ENCODE peak calls at places on chromosomes 16 and 17, in four cellular contexts. One of them, this sample, is unnamed.
A peak's percentile ranks its signal among the peaks of the same experiment; 100 is the strongest.

GRCh38 chr17:74770498-74771318 is 5.4 kb downstream of the NAT9 start:
- DNase-seq in HCT116: peak; percentile 41
- DNase-seq in HepG2: peak; percentile 81
- DNase-seq in SK-N-SH: peak; percentile 91
- DNase-seq in this sample: peak; percentile 70

GRCh38 chr17:58643147-58643546 is 48.7 kb downstream of the TEX14 start:
- DNase-seq in HCT116: no peak
- DNase-seq in HepG2: no peak
- DNase-seq in SK-N-SH: no peak
- DNase-seq in this sample: no peak

GRCh38 chr16:55700067-55700466 is 44.3 kb downstream of the SLC6A2 start:
- DNase-seq in HCT116: no peak
- DNase-seq in HepG2: no peak
- DNase-seq in SK-N-SH: no peak
- DNase-seq in this sample: no peak

GRCh38 chr16:75452464-75453190 is 11.9 kb downstream of the TMEM170A start:
- DNase-seq in HCT116: no peak
- DNase-seq in HepG2: peak; percentile 47
- DNase-seq in SK-N-SH: peak; percentile 53
- DNase-seq in this sample: no peak

GRCh38 chr17:29063992-29064391 is 21.1 kb downstream of the PIPOX start:
- DNase-seq in HCT116: no peak
- DNase-seq in HepG2: no peak
- DNase-seq in SK-N-SH: no peak
- DNase-seq in this sample: no peak

GRCh38 chr17:50630524-50631194 is 4.0 kb upstream of the ABCC3 start:
- DNase-seq in HCT116: peak; percentile 59
- DNase-seq in HepG2: peak; percentile 52
- DNase-seq in SK-N-SH: peak; percentile 89
- DNase-seq in this sample: peak; percentile 44

GRCh38 chr16:57609541-57610401 is 18.7 kb upstream of the ADGRG1 start:
- DNase-seq in HCT116: no peak
- DNase-seq in HepG2: no peak
- DNase-seq in SK-N-SH: peak; percentile 30
- DNase-seq in this sample: no peak

GRCh38 chr17:8151120-8151640 is 1.0 kb downstream of the PER1 start:
- DNase-seq in HCT116: no peak
- DNase-seq in HepG2: no peak
- DNase-seq in SK-N-SH: peak; percentile 93
- DNase-seq in this sample: peak; percentile 74

GRCh38 chr17:61324540-61324868 is 75.1 kb upstream of the TBX2 start:
- DNase-seq in HCT116: no peak
- DNase-seq in HepG2: peak; percentile 49
- DNase-seq in SK-N-SH: no peak
- DNase-seq in this sample: no peak

GRCh38 chr17:79785900-79786810 is 8.2 kb downstream of the CBX2 start:
- DNase-seq in HCT116: no peak
- DNase-seq in HepG2: no peak
- DNase-seq in SK-N-SH: no peak
- DNase-seq in this sample: no peak

GRCh38 chr16:11586375-11586855 is 304 bp downstream of the LITAF start:
- DNase-seq in HCT116: no peak
- DNase-seq in HepG2: no peak
- DNase-seq in SK-N-SH: no peak
- DNase-seq in this sample: no peak

GRCh38 chr17:9024497-9024896 is 3.2 kb downstream of the NTN1 start:
- DNase-seq in HCT116: no peak
- DNase-seq in HepG2: no peak
- DNase-seq in SK-N-SH: no peak
- DNase-seq in this sample: no peak

GRCh38 chr16:12764813-12765212 is 38.9 kb downstream of the CPPED1 start:
- DNase-seq in HCT116: no peak
- DNase-seq in HepG2: no peak
- DNase-seq in SK-N-SH: no peak
- DNase-seq in this sample: no peak

GRCh38 chr16:56450275-56450889 is 750 bp downstream of the NUDT21 start:
- DNase-seq in HCT116: no peak
- DNase-seq in HepG2: no peak
- DNase-seq in SK-N-SH: peak; percentile 32
- DNase-seq in this sample: peak; percentile 28

GRCh38 chr16:83771306-83771942 is 36.4 kb upstream of the HSBP1 start:
- DNase-seq in HCT116: no peak
- DNase-seq in HepG2: no peak
- DNase-seq in SK-N-SH: no peak
- DNase-seq in this sample: no peak

GRCh38 chr16:67372664-67373063 is 20.6 kb downstream of the TPPP3 start:
- DNase-seq in HCT116: peak; percentile 12
- DNase-seq in HepG2: no peak
- DNase-seq in SK-N-SH: peak; percentile 57
- DNase-seq in this sample: no peak

GRCh38 chr16:83969771-83970429 is 1.9 kb downstream of the NECAB2 start:
- DNase-seq in HCT116: no peak
- DNase-seq in HepG2: no peak
- DNase-seq in SK-N-SH: no peak
- DNase-seq in this sample: no peak

GRCh38 chr17:78722101-78722761 is 59.8 kb downstream of the CYTH1 start:
- DNase-seq in HCT116: no peak
- DNase-seq in HepG2: no peak
- DNase-seq in SK-N-SH: peak; percentile 68
- DNase-seq in this sample: no peak

GRCh38 chr17:27538156-27538955 is 82.1 kb downstream of the KSR1 start:
- DNase-seq in HCT116: no peak
- DNase-seq in HepG2: no peak
- DNase-seq in SK-N-SH: no peak
- DNase-seq in this sample: no peak

GRCh38 chr16:56628486-56629035 is 3.0 kb downstream of the MT1E start:
- DNase-seq in HCT116: no peak
- DNase-seq in HepG2: peak; percentile 26
- DNase-seq in SK-N-SH: no peak
- DNase-seq in this sample: no peak

GRCh38 chr17:66506641-66507040 is 204.2 kb downstream of the PRKCA start:
- DNase-seq in HCT116: no peak
- DNase-seq in HepG2: no peak
- DNase-seq in SK-N-SH: no peak
- DNase-seq in this sample: no peak

GRCh38 chr16:15523092-15523541 is 88.7 kb downstream of the BMERB1 start:
- DNase-seq in HCT116: peak; percentile 45
- DNase-seq in HepG2: peak; percentile 58
- DNase-seq in SK-N-SH: no peak
- DNase-seq in this sample: no peak

GRCh38 chr16:53154513-53154912 is 99.7 kb downstream of the CHD9 start:
- DNase-seq in HCT116: no peak
- DNase-seq in HepG2: no peak
- DNase-seq in SK-N-SH: peak; percentile 5
- DNase-seq in this sample: no peak

GRCh38 chr17:694239-694638 is 20.4 kb downstream of the VPS53 start:
- DNase-seq in HCT116: no peak
- DNase-seq in HepG2: no peak
- DNase-seq in SK-N-SH: no peak
- DNase-seq in this sample: no peak

GRCh38 chr16:55333690-55334089 is 9.7 kb downstream of the IRX6 start:
- DNase-seq in HCT116: no peak
- DNase-seq in HepG2: no peak
- DNase-seq in SK-N-SH: no peak
- DNase-seq in this sample: no peak

GRCh38 chr17:81417049-81417878 is 22.0 kb downstream of the BAHCC1 start:
- DNase-seq in HCT116: no peak
- DNase-seq in HepG2: no peak
- DNase-seq in SK-N-SH: no peak
- DNase-seq in this sample: no peak

GRCh38 chr16:7492122-7492521 is 159.5 kb downstream of the RBFOX1 start:
- DNase-seq in HCT116: no peak
- DNase-seq in HepG2: no peak
- DNase-seq in SK-N-SH: no peak
- DNase-seq in this sample: no peak

GRCh38 chr16:11977206-11978041 is 890 bp downstream of the SNX29 start:
- DNase-seq in HCT116: peak; percentile 15
- DNase-seq in HepG2: no peak
- DNase-seq in SK-N-SH: peak; percentile 52
- DNase-seq in this sample: peak; percentile 49

GRCh38 chr17:67569873-67570272 is 147.9 kb upstream of the NOL11 start:
- DNase-seq in HCT116: no peak
- DNase-seq in HepG2: no peak
- DNase-seq in SK-N-SH: no peak
- DNase-seq in this sample: no peak

GRCh38 chr17:10295728-10296343 is 77.0 kb downstream of the MYH13 start:
- DNase-seq in HCT116: peak; percentile 65
- DNase-seq in HepG2: peak; percentile 52
- DNase-seq in SK-N-SH: peak; percentile 49
- DNase-seq in this sample: peak; percentile 51

GRCh38 chr17:10292057-10292931 is 80.5 kb downstream of the MYH13 start:
- DNase-seq in HCT116: peak; percentile 75
- DNase-seq in HepG2: no peak
- DNase-seq in SK-N-SH: no peak
- DNase-seq in this sample: no peak

GRCh38 chr17:10297691-10298090 is 75.1 kb downstream of the MYH13 start:
- DNase-seq in HCT116: no peak
- DNase-seq in HepG2: no peak
- DNase-seq in SK-N-SH: no peak
- DNase-seq in this sample: no peak

GRCh38 chr17:10290046-10290445 is 82.8 kb downstream of the MYH13 start:
- DNase-seq in HCT116: no peak
- DNase-seq in HepG2: no peak
- DNase-seq in SK-N-SH: no peak
- DNase-seq in this sample: no peak

DNA sequence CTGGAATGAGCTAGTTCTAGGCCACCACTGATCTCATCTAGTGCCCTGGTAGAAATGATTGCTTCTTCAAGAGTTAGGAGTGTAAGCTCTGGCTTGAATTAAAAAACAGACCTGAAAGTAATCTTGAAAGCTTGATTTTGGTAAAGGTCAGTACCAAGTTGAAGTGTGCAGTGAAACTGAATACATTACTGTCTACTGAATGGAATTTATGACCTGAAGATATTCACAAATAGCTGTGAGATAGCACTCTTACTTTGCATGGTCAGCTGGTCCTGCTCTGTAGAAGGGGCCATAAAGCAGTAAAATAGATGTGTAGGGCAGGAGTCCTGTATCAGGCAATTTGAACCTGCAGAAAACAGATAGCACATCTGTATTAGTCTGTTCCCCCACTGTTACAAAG is 78.6 kb downstream of the MYH13 start:
- DNase-seq in HCT116: no peak
- DNase-seq in HepG2: no peak
- DNase-seq in SK-N-SH: no peak
- DNase-seq in this sample: no peak
- TF ChIP-seq ELF1 in HCT116: no peak
- TF ChIP-seq ELF1 in HepG2: no peak
- TF ChIP-seq ELF1 in SK-N-SH: no peak
- TF ChIP-seq ELF1 in this sample: no peak

GRCh38 chr16:995087-995486 is 13.5 kb downstream of the SOX8 start:
- DNase-seq in HCT116: no peak
- DNase-seq in HepG2: no peak
- DNase-seq in SK-N-SH: no peak
- DNase-seq in this sample: no peak
- TF ChIP-seq ELF1 in HCT116: no peak
- TF ChIP-seq ELF1 in HepG2: no peak
- TF ChIP-seq ELF1 in SK-N-SH: no peak
- TF ChIP-seq ELF1 in this sample: no peak

GRCh38 chr17:43211123-43211479 is 574 bp upstream of the TMEM106A start:
- DNase-seq in HCT116: no peak
- DNase-seq in HepG2: no peak
- DNase-seq in SK-N-SH: no peak
- DNase-seq in this sample: no peak
- TF ChIP-seq ELF1 in HCT116: no peak
- TF ChIP-seq ELF1 in HepG2: no peak
- TF ChIP-seq ELF1 in SK-N-SH: no peak
- TF ChIP-seq ELF1 in this sample: no peak

GRCh38 chr17:82663381-82664275 is 15.4 kb upstream of the WDR45B start:
- DNase-seq in HCT116: no peak
- DNase-seq in HepG2: no peak
- DNase-seq in SK-N-SH: no peak
- DNase-seq in this sample: no peak
- TF ChIP-seq ELF1 in HCT116: no peak
- TF ChIP-seq ELF1 in HepG2: no peak
- TF ChIP-seq ELF1 in SK-N-SH: no peak
- TF ChIP-seq ELF1 in this sample: no peak

DNA sequence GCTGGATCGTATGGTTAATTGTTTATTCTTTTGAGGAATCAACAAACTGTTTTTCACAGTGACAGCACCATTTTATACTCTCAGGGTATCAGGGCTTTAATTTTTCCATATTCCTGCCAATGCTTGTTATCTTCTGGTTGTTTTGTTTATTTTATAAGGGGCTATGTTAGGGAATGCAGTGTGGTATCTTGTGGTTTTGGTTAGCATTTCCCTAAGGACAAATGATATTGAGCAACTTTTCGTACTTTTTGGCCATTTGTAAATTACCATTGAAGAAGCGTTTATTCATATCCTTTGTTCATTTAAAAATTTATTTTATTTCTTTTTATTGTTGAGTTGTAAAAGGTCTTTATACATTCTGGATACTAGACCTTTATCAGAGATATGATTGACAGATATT is 322.0 kb upstream of the SALL1 start:
- DNase-seq in HCT116: no peak
- DNase-seq in HepG2: no peak
- DNase-seq in SK-N-SH: no peak
- DNase-seq in this sample: no peak
- TF ChIP-seq ELF1 in HCT116: no peak
- TF ChIP-seq ELF1 in HepG2: no peak
- TF ChIP-seq ELF1 in SK-N-SH: no peak
- TF ChIP-seq ELF1 in this sample: no peak

GRCh38 chr17:64354824-64355535 is 35.7 kb downstream of the PECAM1 start:
- DNase-seq in HCT116: no peak
- DNase-seq in HepG2: no peak
- DNase-seq in SK-N-SH: no peak
- DNase-seq in this sample: no peak

GRCh38 chr17:64358261-64358788 is 32.3 kb downstream of the PECAM1 start:
- DNase-seq in HCT116: no peak
- DNase-seq in HepG2: no peak
- DNase-seq in SK-N-SH: no peak
- DNase-seq in this sample: no peak

GRCh38 chr17:64356304-64356686 is 34.4 kb downstream of the PECAM1 start:
- DNase-seq in HCT116: no peak
- DNase-seq in HepG2: no peak
- DNase-seq in SK-N-SH: no peak
- DNase-seq in this sample: no peak

GRCh38 chr17:64355536-64356303 is 34.9 kb downstream of the PECAM1 start:
- DNase-seq in HCT116: no peak
- DNase-seq in HepG2: no peak
- DNase-seq in SK-N-SH: no peak
- DNase-seq in this sample: no peak

GRCh38 chr17:64357191-64357981 is 33.3 kb downstream of the PECAM1 start:
- DNase-seq in HCT116: no peak
- DNase-seq in HepG2: no peak
- DNase-seq in SK-N-SH: no peak
- DNase-seq in this sample: no peak
- TF ChIP-seq ELF1 in HCT116: no peak
- TF ChIP-seq ELF1 in HepG2: no peak
- TF ChIP-seq ELF1 in SK-N-SH: no peak
- TF ChIP-seq ELF1 in this sample: no peak

DNA sequence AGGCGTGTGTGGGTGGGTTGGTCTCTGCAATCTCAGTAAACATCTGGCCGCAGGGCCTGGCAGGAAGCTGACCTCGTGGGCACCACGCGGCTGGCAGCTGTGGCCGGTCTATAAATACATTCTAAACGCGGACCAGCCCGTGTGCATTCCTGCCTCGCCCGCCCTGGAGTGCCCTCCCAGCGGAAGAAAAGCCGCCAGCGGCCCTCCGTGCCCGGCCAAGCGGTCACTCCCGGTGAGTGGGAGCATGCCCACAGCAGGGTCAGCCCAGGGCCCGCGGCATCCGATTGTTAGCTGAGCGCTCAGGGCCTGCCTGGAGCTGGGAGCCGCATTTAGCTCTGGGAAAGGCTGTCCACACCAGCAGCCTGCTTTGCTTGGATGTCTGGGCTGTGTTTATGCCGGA is 10.3 kb downstream of the ZNF469 start:
- DNase-seq in HCT116: no peak
- DNase-seq in HepG2: no peak
- DNase-seq in SK-N-SH: no peak
- DNase-seq in this sample: no peak
- TF ChIP-seq ELF1 in HCT116: no peak
- TF ChIP-seq ELF1 in HepG2: no peak
- TF ChIP-seq ELF1 in SK-N-SH: no peak
- TF ChIP-seq ELF1 in this sample: no peak